ENCODE peak calls at places on chromosomes 12 and 14, in five cellular contexts. B is pancreas; U is mesendoderm; D is CD8-positive, alpha-beta memory T cell; J is cardiac muscle cell. A is an unnamed sample. For H3K36me3, the result is how much of the 10 kb centered on the place peaks cover.

GRCh38 chr14:82079553-82079952 is 545.9 kb upstream of the SEL1L start:
- DNase-seq in B (no peak), U (no peak), D (no peak), J (no peak), A (no peak)

GRCh38 chr12:14803830-14804160 is 325 bp downstream of the C12orf60 start:
- DNase-seq in B (no peak), U (no peak), D (no peak), J (no peak), A (no peak)

GRCh38 chr12:116319316-116319715 is 41.8 kb upstream of the MED13L start:
- DNase-seq in B (no peak), U (no peak), D (no peak), J (no peak), A (no peak)

GRCh38 chr12:124744659-124745467 is 118.8 kb downstream of the SCARB1 start:
- DNase-seq in B (no peak), U (peak), D (no peak), J (no peak), A (peak)

GRCh38 chr14:60575008-60575407 is 66.1 kb downstream of the SIX6 start:
- DNase-seq in B (no peak), U (no peak), D (no peak), J (no peak), A (no peak)

GRCh38 chr12:68246350-68246749 is 7.1 kb downstream of the IL22 start:
- DNase-seq in B (no peak), U (no peak), D (no peak), J (no peak), A (no peak)

GRCh38 chr12:88424791-88425730 is 155.2 kb downstream of the KITLG start:
- DNase-seq in B (no peak), U (no peak), D (no peak), J (no peak), A (no peak)

GRCh38 chr12:76558684-76559276 is 791 bp downstream of the OSBPL8 start:
- DNase-seq in B (peak), U (peak), D (peak), J (peak), A (peak)

GRCh38 chr12:47982770-47983169 is 19.4 kb downstream of the TMEM106C start:
- DNase-seq in B (no peak), U (no peak), D (no peak), J (no peak), A (no peak)

GRCh38 chr12:76402259-76402658 is 54.0 kb upstream of the BBS10 start:
- DNase-seq in B (no peak), U (no peak), D (no peak), J (no peak), A (no peak)

GRCh38 chr12:64510687-64511086 is 58.8 kb downstream of the TBK1 start:
- DNase-seq in B (no peak), U (no peak), D (no peak), J (no peak), A (no peak)

GRCh38 chr12:31220633-31221565 is 105.1 kb downstream of the SINHCAF start:
- DNase-seq in B (no peak), U (peak), D (no peak), J (no peak), A (no peak)

GRCh38 chr14:20631023-20631820 is 10.3 kb downstream of the OR6S1 start:
- DNase-seq in B (no peak), U (peak), D (no peak), J (peak), A (peak)

GRCh38 chr12:48078901-48079300 is 27.0 kb downstream of the SENP1 start:
- DNase-seq in B (no peak), U (no peak), D (no peak), J (no peak), A (no peak)

GRCh38 chr14:54117401-54117800 is 160.8 kb upstream of the BMP4 start:
- DNase-seq in B (no peak), U (no peak), D (no peak), J (no peak), A (no peak)

GRCh38 chr14:69037790-69038448 is 58.8 kb upstream of the ACTN1 start:
- DNase-seq in B (no peak), U (peak), D (no peak), J (no peak), A (no peak)

GRCh38 chr12:129531004-129531403 is 372.8 kb downstream of the TMEM132D start:
- DNase-seq in B (peak), U (peak), D (no peak), J (no peak), A (no peak)

GRCh38 chr14:45201908-45202307 is 51.1 kb downstream of the MIS18BP1 start:
- DNase-seq in B (no peak), U (peak), D (no peak), J (peak), A (peak)

GRCh38 chr12:5718680-5719079 is 226.4 kb downstream of the ANO2 start:
- DNase-seq in B (no peak), U (no peak), D (no peak), J (no peak), A (no peak)

GRCh38 chr14:81164167-81164774 is 56.5 kb downstream of the GTF2A1 start:
- DNase-seq in B (peak), U (peak), D (no peak), J (peak), A (peak)

GRCh38 chr14:28157887-28158791 is 608.4 kb upstream of the FOXG1 start:
- DNase-seq in B (no peak), U (no peak), D (no peak), J (no peak), A (peak)

GRCh38 chr14:66496188-66496807 is 10.1 kb downstream of the CCDC196 start:
- DNase-seq in B (peak), U (no peak), D (no peak), J (no peak), A (no peak)

GRCh38 chr12:121451931-121452330 is 52.0 kb downstream of the RNF34 start:
- DNase-seq in B (no peak), U (no peak), D (no peak), J (no peak), A (no peak)

GRCh38 chr12:112540021-112540420 is 121.3 kb downstream of the PTPN11 start:
- DNase-seq in B (no peak), U (no peak), D (no peak), J (no peak), A (no peak)

GRCh38 chr12:122537021-122537420 is 10.0 kb downstream of the KNTC1 start:
- DNase-seq in B (no peak), U (peak), D (no peak), J (no peak), A (no peak)

GRCh38 chr14:43548368-43548767 is 958.7 kb downstream of the FSCB start:
- DNase-seq in B (no peak), U (no peak), D (no peak), J (no peak), A (no peak)

GRCh38 chr12:18752280-18752920 is 14.5 kb downstream of the CAPZA3 start:
- DNase-seq in B (no peak), U (peak), D (no peak), J (no peak), A (no peak)

GRCh38 chr12:120236124-120236398 is 29.5 kb downstream of the PXN start:
- DNase-seq in B (no peak), U (no peak), D (no peak), J (no peak), A (no peak)

GRCh38 chr12:24389394-24389793 is 439.9 kb upstream of the SOX5 start:
- DNase-seq in B (no peak), U (no peak), D (no peak), J (no peak), A (no peak)

DNA sequence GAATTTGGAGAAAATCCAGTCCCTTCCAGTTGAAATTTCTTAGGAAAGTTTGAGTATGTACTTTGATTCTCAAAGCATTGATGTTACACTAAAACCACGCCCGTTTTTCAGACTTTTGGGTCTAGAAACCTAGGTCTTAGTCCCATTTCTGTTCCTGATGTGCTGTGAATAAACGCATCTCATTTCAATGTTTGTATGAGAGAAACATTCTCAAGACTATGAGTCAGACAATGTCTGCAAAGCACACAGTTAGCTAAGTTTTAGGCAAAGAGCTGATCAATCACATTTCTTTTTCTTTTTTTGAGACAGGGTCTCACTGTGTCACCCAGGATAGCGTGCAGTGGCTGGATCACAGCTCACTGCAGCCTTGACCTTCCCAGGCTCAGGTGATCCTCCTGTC is 8.0 kb downstream of the FOXM1 start:
- DNase-seq in B (no peak), U (no peak), D (no peak), J (no peak), A (no peak)
- H3K36me3 ChIP-seq in B (under half), U (under half), D (under half), J (under half), A (under half)

GRCh38 chr12:3630621-3631271 is 122.2 kb downstream of the CRACR2A start:
- DNase-seq in B (no peak), U (no peak), D (no peak), J (no peak), A (no peak)
- H3K36me3 ChIP-seq in B (under half), U (under half), D (under half), J (under half), A (under half)

GRCh38 chr14:26605602-26606001 is 7.8 kb upstream of the NOVA1 start:
- DNase-seq in B (no peak), U (peak), D (no peak), J (no peak), A (no peak)
- H3K36me3 ChIP-seq in B (under half), U (under half), D (under half), J (under half), A (under half)

DNA sequence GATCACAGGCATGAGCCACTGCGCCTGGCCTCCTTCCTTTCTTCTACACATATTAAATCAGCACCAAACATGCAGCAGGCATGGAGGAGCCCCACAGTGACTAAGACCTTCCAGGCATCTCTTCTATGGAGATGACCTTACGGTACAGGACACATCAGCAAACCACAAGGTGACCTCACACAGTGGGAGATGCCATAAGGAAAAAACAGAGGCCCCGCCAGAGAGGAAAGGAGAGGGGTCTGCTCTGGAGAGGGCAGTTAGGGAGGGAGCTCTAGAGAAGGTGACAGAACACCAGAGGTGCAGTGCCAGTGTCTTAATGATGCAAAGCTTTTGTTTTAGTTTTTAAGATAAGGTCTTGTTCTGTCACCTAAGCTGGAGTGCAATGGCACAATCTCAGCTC is 81.1 kb upstream of the ESRRB start:
- DNase-seq in B (no peak), U (no peak), D (no peak), J (no peak), A (no peak)
- H3K36me3 ChIP-seq in B (under half), U (under half), D (under half), J (under half), A (under half)